ENCODE peak calls at places on chromosome 20, in eight cellular contexts. One of them, this sample, is unnamed.

GRCh38 chr20:12623870-12624269 is 384.9 kb upstream of the SPTLC3 start:
- DNase-seq in CD8-positive, alpha-beta memory T cell: no peak
- DNase-seq in stimulated activated CD4-positive, alpha-beta T cell treated with anti-CD3 and anti-CD28 coated beads, Interleukin-1b, Interleukin-23, amount 100 ng/mL, for 1 hour: no peak
- DNase-seq in psoas muscle: no peak
- DNase-seq in ascending aorta: no peak
- DNase-seq in GM13977: no peak
- DNase-seq in GM03348: no peak
- DNase-seq in HuH-7: no peak
- DNase-seq in this sample: no peak

GRCh38 chr20:7503501-7503900 is 436.8 kb downstream of the HAO1 start:
- DNase-seq in CD8-positive, alpha-beta memory T cell: no peak
- DNase-seq in stimulated activated CD4-positive, alpha-beta T cell treated with anti-CD3 and anti-CD28 coated beads, Interleukin-1b, Interleukin-23, amount 100 ng/mL, for 1 hour: no peak
- DNase-seq in psoas muscle: no peak
- DNase-seq in ascending aorta: no peak
- DNase-seq in GM13977: no peak
- DNase-seq in GM03348: no peak
- DNase-seq in HuH-7: no peak
- DNase-seq in this sample: no peak

GRCh38 chr20:52060794-52061714 is 130.5 kb downstream of the ZFP64 start:
- DNase-seq in CD8-positive, alpha-beta memory T cell: no peak
- DNase-seq in stimulated activated CD4-positive, alpha-beta T cell treated with anti-CD3 and anti-CD28 coated beads, Interleukin-1b, Interleukin-23, amount 100 ng/mL, for 1 hour: no peak
- DNase-seq in psoas muscle: no peak
- DNase-seq in ascending aorta: no peak
- DNase-seq in GM13977: no peak
- DNase-seq in GM03348: peak
- DNase-seq in HuH-7: peak
- DNase-seq in this sample: no peak

GRCh38 chr20:60365063-60365640 is 406.9 kb downstream of the CDH26 start:
- DNase-seq in CD8-positive, alpha-beta memory T cell: no peak
- DNase-seq in stimulated activated CD4-positive, alpha-beta T cell treated with anti-CD3 and anti-CD28 coated beads, Interleukin-1b, Interleukin-23, amount 100 ng/mL, for 1 hour: no peak
- DNase-seq in psoas muscle: no peak
- DNase-seq in ascending aorta: no peak
- DNase-seq in GM13977: no peak
- DNase-seq in GM03348: no peak
- DNase-seq in HuH-7: no peak
- DNase-seq in this sample: no peak

GRCh38 chr20:32201296-32201976 is 6.1 kb downstream of the PLAGL2 start:
- DNase-seq in CD8-positive, alpha-beta memory T cell: no peak
- DNase-seq in stimulated activated CD4-positive, alpha-beta T cell treated with anti-CD3 and anti-CD28 coated beads, Interleukin-1b, Interleukin-23, amount 100 ng/mL, for 1 hour: no peak
- DNase-seq in psoas muscle: no peak
- DNase-seq in ascending aorta: no peak
- DNase-seq in GM13977: no peak
- DNase-seq in GM03348: peak
- DNase-seq in HuH-7: no peak
- DNase-seq in this sample: no peak

GRCh38 chr20:58907481-58908137 is 55.1 kb downstream of the GNAS start:
- DNase-seq in CD8-positive, alpha-beta memory T cell: peak
- DNase-seq in stimulated activated CD4-positive, alpha-beta T cell treated with anti-CD3 and anti-CD28 coated beads, Interleukin-1b, Interleukin-23, amount 100 ng/mL, for 1 hour: no peak
- DNase-seq in psoas muscle: peak
- DNase-seq in ascending aorta: peak
- DNase-seq in GM13977: peak
- DNase-seq in GM03348: peak
- DNase-seq in HuH-7: peak
- DNase-seq in this sample: peak

GRCh38 chr20:13996265-13996664 is 949 bp downstream of the MACROD2 start:
- DNase-seq in CD8-positive, alpha-beta memory T cell: no peak
- DNase-seq in stimulated activated CD4-positive, alpha-beta T cell treated with anti-CD3 and anti-CD28 coated beads, Interleukin-1b, Interleukin-23, amount 100 ng/mL, for 1 hour: no peak
- DNase-seq in psoas muscle: no peak
- DNase-seq in ascending aorta: no peak
- DNase-seq in GM13977: no peak
- DNase-seq in GM03348: no peak
- DNase-seq in HuH-7: peak
- DNase-seq in this sample: no peak

GRCh38 chr20:48154040-48154439 is 368.8 kb upstream of the SULF2 start:
- DNase-seq in CD8-positive, alpha-beta memory T cell: no peak
- DNase-seq in stimulated activated CD4-positive, alpha-beta T cell treated with anti-CD3 and anti-CD28 coated beads, Interleukin-1b, Interleukin-23, amount 100 ng/mL, for 1 hour: no peak
- DNase-seq in psoas muscle: no peak
- DNase-seq in ascending aorta: no peak
- DNase-seq in GM13977: no peak
- DNase-seq in GM03348: no peak
- DNase-seq in HuH-7: no peak
- DNase-seq in this sample: no peak

GRCh38 chr20:44603327-44603726 is 20.9 kb downstream of the PKIG start:
- DNase-seq in CD8-positive, alpha-beta memory T cell: no peak
- DNase-seq in stimulated activated CD4-positive, alpha-beta T cell treated with anti-CD3 and anti-CD28 coated beads, Interleukin-1b, Interleukin-23, amount 100 ng/mL, for 1 hour: no peak
- DNase-seq in psoas muscle: no peak
- DNase-seq in ascending aorta: no peak
- DNase-seq in GM13977: no peak
- DNase-seq in GM03348: no peak
- DNase-seq in HuH-7: no peak
- DNase-seq in this sample: no peak

GRCh38 chr20:43987531-43987930 is 72.9 kb downstream of the TOX2 start:
- DNase-seq in CD8-positive, alpha-beta memory T cell: no peak
- DNase-seq in stimulated activated CD4-positive, alpha-beta T cell treated with anti-CD3 and anti-CD28 coated beads, Interleukin-1b, Interleukin-23, amount 100 ng/mL, for 1 hour: no peak
- DNase-seq in psoas muscle: no peak
- DNase-seq in ascending aorta: no peak
- DNase-seq in GM13977: no peak
- DNase-seq in GM03348: no peak
- DNase-seq in HuH-7: no peak
- DNase-seq in this sample: no peak

GRCh38 chr20:18645851-18646250 is 58.0 kb downstream of the DTD1 start:
- DNase-seq in CD8-positive, alpha-beta memory T cell: no peak
- DNase-seq in stimulated activated CD4-positive, alpha-beta T cell treated with anti-CD3 and anti-CD28 coated beads, Interleukin-1b, Interleukin-23, amount 100 ng/mL, for 1 hour: no peak
- DNase-seq in psoas muscle: no peak
- DNase-seq in ascending aorta: no peak
- DNase-seq in GM13977: no peak
- DNase-seq in GM03348: no peak
- DNase-seq in HuH-7: no peak
- DNase-seq in this sample: no peak

GRCh38 chr20:35005463-35005961 is 49.8 kb downstream of the MYH7B start:
- DNase-seq in CD8-positive, alpha-beta memory T cell: no peak
- DNase-seq in stimulated activated CD4-positive, alpha-beta T cell treated with anti-CD3 and anti-CD28 coated beads, Interleukin-1b, Interleukin-23, amount 100 ng/mL, for 1 hour: no peak
- DNase-seq in psoas muscle: peak
- DNase-seq in ascending aorta: no peak
- DNase-seq in GM13977: no peak
- DNase-seq in GM03348: no peak
- DNase-seq in HuH-7: no peak
- DNase-seq in this sample: no peak

This sample was measured in germinal center.